ENCODE peak calls at places on chromosome 17, in seven cellular contexts. B is H54, T is sciatic nerve, U is HCT116, G is Caki2, K is stromal cell of bone marrow, X is neural crest cell. I is an unnamed sample.

GRCh38 chr17:40490289-40490853 is 11.1 kb downstream of the TNS4 start:
- DNase-seq in B (no peak), T (peak), U (no peak), G (peak), K (peak), X (no peak), I (no peak)

GRCh38 chr17:49708515-49709161 is 874 bp upstream of the SLC35B1 start:
- DNase-seq in B (no peak), T (no peak), U (no peak), G (peak), K (no peak), X (no peak), I (no peak)

GRCh38 chr17:40558651-40559015 is 6.6 kb downstream of the CCR7 start:
- DNase-seq in B (no peak), T (no peak), U (no peak), G (no peak), K (no peak), X (no peak), I (no peak)

GRCh38 chr17:32496348-32497078 is 9.7 kb downstream of the CDK5R1 start:
- DNase-seq in B (peak), T (no peak), U (no peak), G (no peak), K (peak), X (no peak), I (no peak)

GRCh38 chr17:78314683-78315354 is 45.1 kb downstream of the SOCS3 start:
- DNase-seq in B (no peak), T (no peak), U (no peak), G (no peak), K (no peak), X (no peak), I (no peak)

GRCh38 chr17:75876190-75876937 is 2.0 kb downstream of the TRIM47 start:
- DNase-seq in B (no peak), T (no peak), U (peak), G (peak), K (no peak), X (no peak), I (no peak)

GRCh38 chr17:17667947-17668346 is 13.3 kb upstream of the RAI1 start:
- DNase-seq in B (no peak), T (no peak), U (no peak), G (no peak), K (no peak), X (no peak), I (no peak)

GRCh38 chr17:36862116-36862920 is 75.0 kb upstream of the LHX1 start:
- DNase-seq in B (no peak), T (no peak), U (no peak), G (no peak), K (no peak), X (no peak), I (no peak)

GRCh38 chr17:78401246-78401645 is 22.8 kb downstream of the PGS1 start:
- DNase-seq in B (no peak), T (no peak), U (no peak), G (no peak), K (no peak), X (no peak), I (no peak)

GRCh38 chr17:74938194-74938950 is 2.7 kb downstream of the OTOP3 start:
- DNase-seq in B (no peak), T (no peak), U (no peak), G (no peak), K (no peak), X (no peak), I (no peak)

GRCh38 chr17:11642655-11643054 is 44.4 kb downstream of the DNAH9 start:
- DNase-seq in B (no peak), T (peak), U (no peak), G (no peak), K (no peak), X (no peak), I (no peak)

GRCh38 chr17:11803635-11804034 is 193.6 kb downstream of the ZNF18 start:
- DNase-seq in B (no peak), T (no peak), U (no peak), G (no peak), K (no peak), X (no peak), I (no peak)

GRCh38 chr17:29866746-29867404 is 63.2 kb downstream of the SSH2 start:
- DNase-seq in B (no peak), T (no peak), U (no peak), G (no peak), K (no peak), X (no peak), I (no peak)

GRCh38 chr17:8047769-8048110 is 8.9 kb downstream of the ALOX15B start:
- DNase-seq in B (no peak), T (peak), U (no peak), G (no peak), K (no peak), X (no peak), I (no peak)

GRCh38 chr17:52789829-52790228 is 631.3 kb upstream of the CA10 start:
- DNase-seq in B (no peak), T (no peak), U (no peak), G (no peak), K (no peak), X (no peak), I (no peak)

GRCh38 chr17:78133971-78134898 is 3.7 kb downstream of the TMC8 start:
- DNase-seq in B (peak), T (peak), U (peak), G (no peak), K (no peak), X (peak), I (no peak)

GRCh38 chr17:27569257-27569722 is 61.7 kb upstream of the LGALS9 start:
- DNase-seq in B (no peak), T (no peak), U (no peak), G (peak), K (no peak), X (no peak), I (no peak)

GRCh38 chr17:7207120-7208001 is 12.3 kb downstream of the DLG4 start:
- DNase-seq in B (no peak), T (no peak), U (no peak), G (no peak), K (no peak), X (no peak), I (no peak)

GRCh38 chr17:40553694-40554534 is 11.4 kb downstream of the CCR7 start:
- DNase-seq in B (no peak), T (peak), U (no peak), G (no peak), K (no peak), X (no peak), I (peak)